ENCODE peak calls at places on chromosomes 4 and X, in five cellular contexts. One of them, this sample, is unnamed.

GRCh38 chr4:95979961-95980876 is 140.3 kb downstream of the PDHA2 start:
- DNase-seq in mesendoderm: no peak
- DNase-seq in cardiac fibroblast: no peak
- DNase-seq in kidney epithelial cell: no peak
- DNase-seq in BJ: no peak
- DNase-seq in this sample: no peak

GRCh38 chr4:186882293-186882692 is 158.6 kb upstream of the FAT1 start:
- DNase-seq in mesendoderm: no peak
- DNase-seq in cardiac fibroblast: no peak
- DNase-seq in kidney epithelial cell: no peak
- DNase-seq in BJ: no peak
- DNase-seq in this sample: no peak

GRCh38 chr4:82947498-82947897 is 47.0 kb downstream of the THAP9 start:
- DNase-seq in mesendoderm: no peak
- DNase-seq in cardiac fibroblast: no peak
- DNase-seq in kidney epithelial cell: no peak
- DNase-seq in BJ: no peak
- DNase-seq in this sample: no peak

GRCh38 chrX:1403228-1403627 is 11.3 kb upstream of the SLC25A6 start:
- DNase-seq in mesendoderm: no peak
- DNase-seq in cardiac fibroblast: no peak
- DNase-seq in kidney epithelial cell: no peak
- DNase-seq in BJ: no peak
- DNase-seq in this sample: no peak

GRCh38 chr4:17680559-17680958 is 66.1 kb downstream of the MED28 start:
- DNase-seq in mesendoderm: no peak
- DNase-seq in cardiac fibroblast: no peak
- DNase-seq in kidney epithelial cell: no peak
- DNase-seq in BJ: no peak
- DNase-seq in this sample: no peak

GRCh38 chr4:183345261-183345660 is 23.0 kb upstream of the CLDN24 start:
- DNase-seq in mesendoderm: peak; percentile 34
- DNase-seq in cardiac fibroblast: no peak
- DNase-seq in kidney epithelial cell: no peak
- DNase-seq in BJ: no peak
- DNase-seq in this sample: no peak

GRCh38 chr4:147547314-147548056 is 66.6 kb downstream of the EDNRA start:
- DNase-seq in mesendoderm: no peak
- DNase-seq in cardiac fibroblast: peak; percentile 91
- DNase-seq in kidney epithelial cell: peak; percentile 31
- DNase-seq in BJ: peak; percentile 35
- DNase-seq in this sample: peak; percentile 89

GRCh38 chr4:66555301-66555700 is 885.0 kb upstream of the EPHA5 start:
- DNase-seq in mesendoderm: no peak
- DNase-seq in cardiac fibroblast: peak; percentile 88
- DNase-seq in kidney epithelial cell: no peak
- DNase-seq in BJ: peak; percentile 55
- DNase-seq in this sample: peak; percentile 24

GRCh38 chr4:109207060-109207459 is 95.4 kb downstream of the COL25A1 start:
- DNase-seq in mesendoderm: peak; percentile 20
- DNase-seq in cardiac fibroblast: peak; percentile 17
- DNase-seq in kidney epithelial cell: peak; percentile 2
- DNase-seq in BJ: no peak
- DNase-seq in this sample: peak; percentile 78

GRCh38 chrX:120672389-120672788 is 42.5 kb upstream of the C1GALT1C1 start:
- DNase-seq in mesendoderm: no peak
- DNase-seq in cardiac fibroblast: peak; percentile 96
- DNase-seq in kidney epithelial cell: peak; percentile 31
- DNase-seq in BJ: peak; percentile 52
- DNase-seq in this sample: peak; percentile 88

GRCh38 chrX:17634542-17635207 is 102.6 kb upstream of the SCML1 start:
- DNase-seq in mesendoderm: no peak
- DNase-seq in cardiac fibroblast: no peak
- DNase-seq in kidney epithelial cell: no peak
- DNase-seq in BJ: no peak
- DNase-seq in this sample: no peak

GRCh38 chr4:139560396-139561084 is 4.5 kb upstream of the SETD7 start:
- DNase-seq in mesendoderm: peak; percentile 75
- DNase-seq in cardiac fibroblast: peak; percentile 14
- DNase-seq in kidney epithelial cell: no peak
- DNase-seq in BJ: no peak
- DNase-seq in this sample: no peak

GRCh38 chrX:11423362-11423818 is 130.2 kb downstream of the AMELX start:
- DNase-seq in mesendoderm: peak; percentile 4
- DNase-seq in cardiac fibroblast: peak; percentile 81
- DNase-seq in kidney epithelial cell: peak; percentile 34
- DNase-seq in BJ: no peak
- DNase-seq in this sample: no peak

GRCh38 chr4:183906736-183907651 is 1.9 kb downstream of the STOX2 start:
- DNase-seq in mesendoderm: peak; percentile 83
- DNase-seq in cardiac fibroblast: no peak
- DNase-seq in kidney epithelial cell: no peak
- DNase-seq in BJ: no peak
- DNase-seq in this sample: no peak

GRCh38 chr4:174107749-174108354 is 175.6 kb downstream of the FBXO8 start:
- DNase-seq in mesendoderm: peak; percentile 21
- DNase-seq in cardiac fibroblast: peak; percentile 29
- DNase-seq in kidney epithelial cell: no peak
- DNase-seq in BJ: no peak
- DNase-seq in this sample: no peak

GRCh38 chr4:53141308-53141707 is 224.6 kb downstream of the SCFD2 start:
- DNase-seq in mesendoderm: no peak
- DNase-seq in cardiac fibroblast: no peak
- DNase-seq in kidney epithelial cell: no peak
- DNase-seq in BJ: no peak
- DNase-seq in this sample: no peak

GRCh38 chr4:11535333-11535732 is 106.6 kb upstream of the HS3ST1 start:
- DNase-seq in mesendoderm: peak; percentile 51
- DNase-seq in cardiac fibroblast: no peak
- DNase-seq in kidney epithelial cell: no peak
- DNase-seq in BJ: no peak
- DNase-seq in this sample: no peak

GRCh38 chr4:150080875-150081274 is 2.6 kb downstream of the DCLK2 start:
- DNase-seq in mesendoderm: no peak
- DNase-seq in cardiac fibroblast: no peak
- DNase-seq in kidney epithelial cell: no peak
- DNase-seq in BJ: no peak
- DNase-seq in this sample: no peak

GRCh38 chrX:115576676-115577075 is 15.7 kb downstream of the PLS3 start:
- DNase-seq in mesendoderm: no peak
- DNase-seq in cardiac fibroblast: no peak
- DNase-seq in kidney epithelial cell: no peak
- DNase-seq in BJ: no peak
- DNase-seq in this sample: no peak

GRCh38 chr4:52665592-52665991 is 6.5 kb upstream of the USP46 start:
- DNase-seq in mesendoderm: peak; percentile 43
- DNase-seq in cardiac fibroblast: peak; percentile 22
- DNase-seq in kidney epithelial cell: no peak
- DNase-seq in BJ: no peak
- DNase-seq in this sample: no peak

GRCh38 chrX:135974279-135974856 is 580 bp upstream of the MMGT1 start:
- DNase-seq in mesendoderm: peak; percentile 70
- DNase-seq in cardiac fibroblast: peak; percentile 55
- DNase-seq in kidney epithelial cell: no peak
- DNase-seq in BJ: no peak
- DNase-seq in this sample: peak; percentile 25

GRCh38 chr4:26048962-26049361 is 134.9 kb downstream of the SMIM20 start:
- DNase-seq in mesendoderm: no peak
- DNase-seq in cardiac fibroblast: no peak
- DNase-seq in kidney epithelial cell: no peak
- DNase-seq in BJ: no peak
- DNase-seq in this sample: no peak

GRCh38 chr4:140448162-140448561 is 20.7 kb upstream of the CLGN start:
- DNase-seq in mesendoderm: no peak
- DNase-seq in cardiac fibroblast: no peak
- DNase-seq in kidney epithelial cell: no peak
- DNase-seq in BJ: no peak
- DNase-seq in this sample: no peak

GRCh38 chr4:73259552-73260140 is 1.0 kb upstream of the ANKRD17 start:
- DNase-seq in mesendoderm: no peak
- DNase-seq in cardiac fibroblast: peak; percentile 56
- DNase-seq in kidney epithelial cell: no peak
- DNase-seq in BJ: no peak
- DNase-seq in this sample: no peak

GRCh38 chrX:132501606-132502005 is 12.8 kb upstream of the MBNL3 start:
- DNase-seq in mesendoderm: no peak
- DNase-seq in cardiac fibroblast: no peak
- DNase-seq in kidney epithelial cell: no peak
- DNase-seq in BJ: no peak
- DNase-seq in this sample: no peak

GRCh38 chrX:101097546-101098453 is at the start of gene CENPI:
- DNase-seq in mesendoderm: peak; percentile 95
- DNase-seq in cardiac fibroblast: peak; percentile 94
- DNase-seq in kidney epithelial cell: peak; percentile 58
- DNase-seq in BJ: peak; percentile 60
- DNase-seq in this sample: peak; percentile 78

GRCh38 chrX:54208531-54208930 is 25.5 kb upstream of the FAM120C start:
- DNase-seq in mesendoderm: no peak
- DNase-seq in cardiac fibroblast: peak; percentile 67
- DNase-seq in kidney epithelial cell: no peak
- DNase-seq in BJ: no peak
- DNase-seq in this sample: peak; percentile 48

GRCh38 chrX:12970691-12971202 is 4.2 kb upstream of the TMSB4X start:
- DNase-seq in mesendoderm: peak; percentile 78
- DNase-seq in cardiac fibroblast: peak; percentile 78
- DNase-seq in kidney epithelial cell: no peak
- DNase-seq in BJ: no peak
- DNase-seq in this sample: peak; percentile 52

GRCh38 chrX:12973561-12974216 is 1.2 kb upstream of the TMSB4X start:
- DNase-seq in mesendoderm: no peak
- DNase-seq in cardiac fibroblast: no peak
- DNase-seq in kidney epithelial cell: no peak
- DNase-seq in BJ: no peak
- DNase-seq in this sample: no peak

GRCh38 chrX:12971282-12972003 is 3.5 kb upstream of the TMSB4X start:
- DNase-seq in mesendoderm: no peak
- DNase-seq in cardiac fibroblast: no peak
- DNase-seq in kidney epithelial cell: no peak
- DNase-seq in BJ: no peak
- DNase-seq in this sample: no peak

GRCh38 chrX:12972867-12973560 is 1.9 kb upstream of the TMSB4X start:
- DNase-seq in mesendoderm: no peak
- DNase-seq in cardiac fibroblast: peak; percentile 2
- DNase-seq in kidney epithelial cell: no peak
- DNase-seq in BJ: no peak
- DNase-seq in this sample: no peak

DNA sequence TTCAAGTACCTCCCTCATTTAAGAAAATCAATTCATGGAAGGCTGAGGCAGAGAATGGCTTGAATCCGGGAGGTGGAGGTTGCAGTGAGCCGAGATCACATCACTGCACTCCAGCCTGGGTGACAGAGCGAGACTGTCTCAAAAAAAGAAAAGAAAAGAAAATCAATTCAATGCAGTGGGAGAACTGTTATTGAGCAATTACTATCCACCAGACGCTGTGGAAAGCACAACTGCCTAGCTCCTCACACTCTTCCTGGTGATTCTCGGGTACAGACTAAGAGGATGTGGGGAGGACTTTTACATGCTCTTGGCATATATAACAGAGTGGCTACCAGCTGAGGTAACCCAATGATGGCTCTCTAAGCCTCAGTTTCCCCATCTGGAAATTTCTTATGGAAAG is 2.7 kb upstream of the TMSB4X start:
- DNase-seq in mesendoderm: no peak
- DNase-seq in cardiac fibroblast: peak; percentile 7
- DNase-seq in kidney epithelial cell: no peak
- DNase-seq in BJ: no peak
- DNase-seq in this sample: no peak
- H3K4me3 ChIP-seq in mesendoderm: no peak overlapping the region
- H3K4me3 ChIP-seq in cardiac fibroblast: no peak overlapping the region
- H3K4me3 ChIP-seq in kidney epithelial cell: no peak overlapping the region
- H3K4me3 ChIP-seq in BJ: no peak overlapping the region
- H3K4me3 ChIP-seq in this sample: no peak overlapping the region

GRCh38 chrX:41441934-41442823 is 5.0 kb upstream of the NYX start:
- DNase-seq in mesendoderm: peak; percentile 74
- DNase-seq in cardiac fibroblast: peak; percentile 90
- DNase-seq in kidney epithelial cell: peak; percentile 45
- DNase-seq in BJ: peak; percentile 31
- DNase-seq in this sample: peak; percentile 51
- H3K4me3 ChIP-seq in mesendoderm: peak overlapping the region; percentile 29
- H3K4me3 ChIP-seq in cardiac fibroblast: no peak overlapping the region
- H3K4me3 ChIP-seq in kidney epithelial cell: peak overlapping the region; percentile 24
- H3K4me3 ChIP-seq in BJ: peak overlapping the region; percentile 26
- H3K4me3 ChIP-seq in this sample: peak overlapping the region; percentile 31

DNA sequence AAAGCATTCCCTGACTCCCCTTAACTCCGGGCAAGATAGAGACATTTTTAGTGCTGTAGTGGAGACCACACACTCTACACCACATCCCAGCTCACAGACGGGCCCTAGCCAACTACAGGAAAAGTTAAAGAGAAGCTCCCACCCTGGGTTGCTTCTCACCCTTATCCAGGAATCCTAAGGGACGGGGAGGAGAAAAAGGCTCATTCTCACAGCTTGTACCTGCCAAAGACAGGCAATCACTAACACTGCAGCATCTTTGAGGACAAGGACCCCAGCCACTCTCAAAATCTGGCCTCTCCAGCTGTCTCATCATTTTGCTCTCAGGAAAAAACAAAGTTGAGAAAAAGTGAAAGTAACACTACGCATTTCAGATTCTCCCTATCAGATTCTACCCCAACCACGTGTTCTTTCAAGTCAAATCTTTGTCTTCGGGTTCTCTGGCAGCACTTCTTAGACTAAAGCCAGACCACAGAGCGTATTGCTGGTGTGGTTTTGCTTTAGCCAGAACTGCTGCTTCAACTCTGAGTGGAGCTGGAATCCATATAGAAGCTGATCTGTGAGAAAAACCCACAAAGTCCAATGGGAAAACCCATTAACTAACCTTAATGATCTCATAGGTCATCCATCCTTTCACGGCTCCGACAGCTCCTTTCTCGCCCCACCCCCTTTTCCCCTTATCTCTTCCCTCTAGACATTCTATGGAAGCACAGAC is 605.9 kb upstream of the DIPK2B start:
- DNase-seq in mesendoderm: peak; percentile 72
- DNase-seq in cardiac fibroblast: peak; percentile 81
- DNase-seq in kidney epithelial cell: peak; percentile 53
- DNase-seq in BJ: peak; percentile 35
- DNase-seq in this sample: peak; percentile 83
- H3K4me3 ChIP-seq in mesendoderm: no peak overlapping the region
- H3K4me3 ChIP-seq in cardiac fibroblast: peak overlapping the region; percentile 31
- H3K4me3 ChIP-seq in kidney epithelial cell: no peak overlapping the region
- H3K4me3 ChIP-seq in BJ: peak overlapping the region; percentile 26
- H3K4me3 ChIP-seq in this sample: peak overlapping the region; percentile 39

GRCh38 chr4:122826596-122827257 is at the start of gene FGF2:
- DNase-seq in mesendoderm: peak; percentile 70
- DNase-seq in cardiac fibroblast: peak; percentile 71
- DNase-seq in kidney epithelial cell: no peak
- DNase-seq in BJ: no peak
- DNase-seq in this sample: no peak

GRCh38 chr4:122827258-122827887 is 742 bp downstream of the FGF2 start:
- DNase-seq in mesendoderm: peak; percentile 62
- DNase-seq in cardiac fibroblast: peak; percentile 61
- DNase-seq in kidney epithelial cell: no peak
- DNase-seq in BJ: no peak
- DNase-seq in this sample: no peak

GRCh38 chr4:122826000-122826595 is 533 bp upstream of the FGF2 start:
- DNase-seq in mesendoderm: no peak
- DNase-seq in cardiac fibroblast: peak; percentile 64
- DNase-seq in kidney epithelial cell: no peak
- DNase-seq in BJ: no peak
- DNase-seq in this sample: no peak

GRCh38 chr4:122830392-122831095 is 3.9 kb downstream of the FGF2 start:
- DNase-seq in mesendoderm: no peak
- DNase-seq in cardiac fibroblast: no peak
- DNase-seq in kidney epithelial cell: no peak
- DNase-seq in BJ: no peak
- DNase-seq in this sample: no peak

GRCh38 chr4:122827899-122828601 is 1.4 kb downstream of the FGF2 start:
- DNase-seq in mesendoderm: peak; percentile 84
- DNase-seq in cardiac fibroblast: peak; percentile 82
- DNase-seq in kidney epithelial cell: peak; percentile 43
- DNase-seq in BJ: no peak
- DNase-seq in this sample: no peak
- H3K4me3 ChIP-seq in mesendoderm: peak overlapping the region; percentile 81
- H3K4me3 ChIP-seq in cardiac fibroblast: peak overlapping the region; percentile 94
- H3K4me3 ChIP-seq in kidney epithelial cell: peak overlapping the region; percentile 80
- H3K4me3 ChIP-seq in BJ: peak overlapping the region; percentile 94
- H3K4me3 ChIP-seq in this sample: peak overlapping the region; percentile 85

This sample was measured in skeletal muscle cell.